ENCODE peak calls at places on chromosomes 5 and 9, in four cellular contexts. Z, W, V and I are unnamed samples.

GRCh38 chr5:36300927-36301540 is 668 bp downstream of the RANBP3L start:
- DNase-seq in V (no peak), Z (peak), W (no peak), I (no peak)

GRCh38 chr9:1083325-1083913 is 33.3 kb downstream of the DMRT2 start:
- DNase-seq in Z (no peak), V (no peak), W (no peak), I (peak)

GRCh38 chr9:92147030-92147853 is 32.0 kb upstream of the SPTLC1 start:
- DNase-seq in V (no peak), W (peak), Z (no peak), I (peak)

GRCh38 chr9:121218357-121219027 is 16.8 kb upstream of the RAB14 start:
- DNase-seq in W (no peak), Z (no peak), V (no peak), I (no peak)

GRCh38 chr9:98074119-98074990 is 17.8 kb downstream of the NANS start:
- DNase-seq in Z (peak), W (peak), V (peak), I (no peak)

GRCh38 chr9:113649054-113649453 is 185.5 kb downstream of the RGS3 start:
- DNase-seq in W (no peak), Z (no peak), V (no peak), I (no peak)

GRCh38 chr5:158154226-158155005 is 295.5 kb upstream of the CLINT1 start:
- DNase-seq in W (no peak), Z (no peak), V (no peak), I (peak)

GRCh38 chr9:135508211-135508820 is 7.8 kb downstream of the MRPS2 start:
- DNase-seq in W (no peak), V (no peak), Z (no peak), I (no peak)

GRCh38 chr5:130278136-130278535 is 373.9 kb downstream of the CHSY3 start:
- DNase-seq in Z (no peak), W (no peak), V (no peak), I (no peak)

GRCh38 chr9:14062449-14063187 is 251.3 kb downstream of the NFIB start:
- DNase-seq in V (no peak), W (peak), Z (no peak), I (peak)

GRCh38 chr5:66849803-66850202 is 253.6 kb downstream of the MAST4 start:
- DNase-seq in W (peak), Z (no peak), V (no peak), I (peak)

GRCh38 chr5:9710069-9710468 is 79.9 kb upstream of the TAS2R1 start:
- DNase-seq in V (no peak), Z (no peak), W (no peak), I (no peak)

GRCh38 chr9:23005061-23005690 is 558.6 kb downstream of the DMRTA1 start:
- DNase-seq in V (no peak), Z (no peak), W (no peak), I (no peak)

GRCh38 chr5:143118222-143118621 is 285.3 kb downstream of the NR3C1 start:
- DNase-seq in V (no peak), W (no peak), Z (no peak), I (no peak)
- TF ChIP-seq CTCF in V (no peak), W (no peak), Z (peak), I (peak)

GRCh38 chr5:149410721-149411432 is 31.8 kb upstream of the IL17B start:
- DNase-seq in W (no peak), V (no peak), Z (no peak), I (no peak)

GRCh38 chr5:149412783-149413476 is 33.8 kb upstream of the IL17B start:
- DNase-seq in V (no peak), W (no peak), Z (no peak), I (no peak)

GRCh38 chr5:149410071-149410470 is 31.0 kb upstream of the IL17B start:
- DNase-seq in W (no peak), V (no peak), Z (no peak), I (no peak)

GRCh38 chr5:149413477-149414210 is 34.6 kb upstream of the IL17B start:
- DNase-seq in Z (no peak), V (no peak), W (no peak), I (no peak)

GRCh38 chr5:149411738-149412519 is 32.8 kb upstream of the IL17B start:
- DNase-seq in W (no peak), Z (no peak), V (no peak), I (no peak)
- H3K27ac ChIP-seq in W (no peak), Z (no peak), V (no peak), I (no peak)

DNA sequence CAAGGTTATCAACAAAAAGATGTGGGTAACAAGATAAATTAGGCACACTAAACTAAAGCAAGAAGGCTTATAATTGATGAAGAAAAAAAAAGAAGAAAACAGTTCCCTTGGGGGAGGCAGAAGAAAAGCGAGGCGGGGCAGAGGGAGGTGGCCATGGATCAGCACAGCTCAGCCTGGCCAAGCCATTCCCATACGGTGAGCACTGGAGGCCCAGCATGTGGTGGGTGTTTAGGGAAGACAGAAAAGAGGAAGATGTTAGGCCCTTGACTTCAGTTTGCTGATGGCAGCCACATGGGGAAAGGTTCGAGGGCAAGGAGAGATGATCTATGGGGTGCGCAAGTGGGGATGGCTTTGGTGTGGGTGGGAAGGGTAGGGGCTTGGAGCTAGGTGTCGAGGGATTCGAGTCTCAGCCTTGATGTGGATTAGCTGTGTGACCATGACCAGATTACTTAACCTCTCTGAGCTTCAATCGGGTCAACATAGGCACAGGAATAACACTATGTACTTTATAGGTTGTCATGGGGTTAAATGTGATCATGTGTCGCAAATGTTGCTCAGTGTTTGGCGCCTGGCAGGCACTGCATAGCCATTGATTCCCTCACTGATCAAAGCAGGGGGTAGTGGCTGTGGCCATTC is 10.3 kb upstream of the STC2 start:
- DNase-seq in V (no peak), Z (no peak), W (no peak), I (no peak)
- TF ChIP-seq CTCF in V (no peak), Z (no peak), W (no peak), I (no peak)

GRCh38 chr5:179301796-179302195 is 43.5 kb downstream of the ADAMTS2 start:
- DNase-seq in Z (no peak), V (no peak), W (no peak), I (no peak)

GRCh38 chr5:179300834-179301233 is 44.4 kb downstream of the ADAMTS2 start:
- DNase-seq in Z (no peak), V (no peak), W (no peak), I (no peak)

GRCh38 chr5:179303801-179304200 is 41.5 kb downstream of the ADAMTS2 start:
- DNase-seq in V (no peak), Z (no peak), W (no peak), I (no peak)

GRCh38 chr5:179302499-179303185 is 42.6 kb downstream of the ADAMTS2 start:
- DNase-seq in W (no peak), V (no peak), Z (no peak), I (no peak)

DNA sequence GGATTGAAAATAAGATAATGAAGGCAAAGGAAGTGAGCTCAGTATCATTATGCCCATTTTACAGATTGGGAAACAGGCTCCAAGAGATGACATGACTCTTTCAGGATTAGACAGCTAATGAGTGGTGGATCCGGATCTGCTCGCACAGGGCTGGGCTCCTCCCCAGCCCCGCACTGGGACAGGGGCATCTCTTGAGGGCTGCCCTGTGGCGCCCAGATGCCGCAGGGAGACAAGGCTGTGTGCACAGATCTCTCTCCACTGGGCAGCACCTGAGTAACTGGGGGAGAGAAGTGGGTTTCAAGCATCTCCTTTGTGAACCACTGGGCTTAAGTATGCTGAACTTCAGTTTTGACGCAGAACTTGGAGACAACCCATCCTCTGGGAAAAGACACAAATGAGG is 43.9 kb downstream of the ADAMTS2 start:
- DNase-seq in W (no peak), V (no peak), Z (no peak), I (no peak)
- H3K27ac ChIP-seq in W (no peak), V (no peak), Z (no peak), I (no peak)

DNA sequence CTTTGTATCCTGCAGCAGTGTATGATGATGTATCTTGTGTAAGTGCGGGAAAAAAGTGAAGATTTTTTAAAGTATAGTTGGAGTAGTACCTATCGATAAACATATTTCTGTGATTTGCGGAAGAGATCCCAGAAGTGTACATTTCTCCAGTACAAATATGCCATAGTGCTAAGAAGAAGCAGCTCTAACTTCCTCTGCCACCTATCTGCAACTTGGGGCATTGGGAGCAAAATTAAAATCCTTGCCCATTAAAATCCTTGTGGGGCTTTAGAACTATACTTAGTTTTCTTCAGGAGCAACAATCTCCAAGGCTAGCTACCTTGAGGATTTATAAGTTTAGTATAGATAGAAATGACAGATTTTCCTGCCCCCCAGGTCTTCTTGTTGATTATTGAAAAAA is 123.7 kb downstream of the VCAN start:
- DNase-seq in Z (no peak), W (no peak), V (no peak), I (no peak)
- TF ChIP-seq CTCF in Z (no peak), W (peak), V (no peak), I (peak)

GRCh38 chr5:159301351-159301911 is 28.9 kb downstream of the IL12B start:
- DNase-seq in W (no peak), V (no peak), Z (no peak), I (no peak)
- H3K27ac ChIP-seq in W (no peak), V (no peak), Z (no peak), I (no peak)